ENCODE peak calls at places on chromosomes 7 and 10, in nine cellular contexts. K is activated naive CD8-positive, alpha-beta T cell treated with anti-CD3 and anti-CD28 coated beads, Interleukin-2, amount 50 U/mL, for 16 hours; H is left lung; N is cardiac fibroblast; D is prostate gland; G is activated CD4-positive, CD25-positive, alpha-beta regulatory T cell; R is kidney tubule cell; Y is Right ventricle myocardium superior; V is left ventricle myocardium superior. W is an unnamed sample.

GRCh38 chr10:4242561-4243035 is 457.6 kb upstream of the KLF6 start:
- DNase-seq in K (no peak), H (no peak), N (peak; percentile 93), D (no peak), G (no peak), R (peak; percentile 81), Y (peak; percentile 52), V (peak; percentile 60), W (no peak)

GRCh38 chr10:116272497-116273221 is at the start of gene GFRA1:
- DNase-seq in K (no peak), H (no peak), N (no peak), D (no peak), G (no peak), R (peak; percentile 54), Y (peak; percentile 58), V (peak; percentile 48), W (no peak)

GRCh38 chr10:125698599-125698998 is 15.6 kb upstream of the TEX36 start:
- DNase-seq in K (no peak), H (no peak), N (no peak), D (no peak), G (no peak), R (no peak), Y (no peak), V (no peak), W (no peak)

GRCh38 chr7:139687980-139688632 is 89.7 kb downstream of the HIPK2 start:
- DNase-seq in K (no peak), H (no peak), N (peak; percentile 73), D (no peak), G (no peak), R (peak; percentile 31), Y (no peak), V (no peak), W (no peak)

GRCh38 chr10:86440874-86441838 is 74.6 kb upstream of the GRID1 start:
- DNase-seq in K (no peak), H (no peak), N (peak; percentile 96), D (no peak), G (no peak), R (peak; percentile 97), Y (no peak), V (no peak), W (no peak)

GRCh38 chr10:108393111-108393510 is 1228.6 kb upstream of the SORCS1 start:
- DNase-seq in K (no peak), H (no peak), N (peak; percentile 3), D (no peak), G (no peak), R (peak; percentile 75), Y (no peak), V (no peak), W (no peak)

GRCh38 chr10:53075469-53075868 is 302.9 kb upstream of the MBL2 start:
- DNase-seq in K (no peak), H (no peak), N (no peak), D (no peak), G (no peak), R (no peak), Y (no peak), V (no peak), W (no peak)

GRCh38 chr10:110699859-110700468 is 55.8 kb downstream of the RBM20 start:
- DNase-seq in K (no peak), H (no peak), N (no peak), D (no peak), G (no peak), R (no peak), Y (no peak), V (no peak), W (no peak)

GRCh38 chr7:16235743-16236142 is 185.6 kb downstream of the CRPPA start:
- DNase-seq in K (no peak), H (no peak), N (no peak), D (no peak), G (no peak), R (no peak), Y (no peak), V (no peak), W (no peak)

GRCh38 chr10:55330485-55330884 is 529.5 kb upstream of the PCDH15 start:
- DNase-seq in K (no peak), H (no peak), N (no peak), D (no peak), G (no peak), R (no peak), Y (no peak), V (no peak), W (no peak)

GRCh38 chr7:85474234-85474633 is 287.4 kb upstream of the SEMA3D start:
- DNase-seq in K (no peak), H (no peak), N (no peak), D (no peak), G (no peak), R (no peak), Y (no peak), V (no peak), W (no peak)

GRCh38 chr7:2049782-2050510 is 182.8 kb downstream of the MAD1L1 start:
- DNase-seq in K (no peak), H (no peak), N (no peak), D (no peak), G (no peak), R (no peak), Y (peak; percentile 28), V (peak; percentile 16), W (no peak)